ENCODE peak calls at places on chromosome 4, in seven cellular contexts. A, R, N, K, Y, Q and F are unnamed samples. For H3K4me1, the result is how much of the 10 kb centered on the place peaks cover.

GRCh38 chr4:31946456-31946855 is 1226.3 kb downstream of the PCDH7 start:
- DNase-seq in N (no peak), Q (no peak), Y (no peak), R (no peak), K (no peak), A (no peak), F (no peak)

GRCh38 chr4:152696764-152697250 is 17.0 kb upstream of the TMEM154 start:
- DNase-seq in N (no peak), Q (peak), Y (peak), R (no peak), A (no peak), K (no peak), F (peak)

GRCh38 chr4:111778543-111778942 is 366.7 kb upstream of the FAM241A start:
- DNase-seq in N (no peak), K (no peak), R (peak), Y (no peak), Q (peak), A (no peak), F (no peak)

GRCh38 chr4:111330786-111331185 is 707.9 kb upstream of the PITX2 start:
- DNase-seq in R (peak), Q (peak), Y (no peak), K (no peak), A (no peak), N (no peak), F (no peak)

GRCh38 chr4:73311428-73311827 is 52.8 kb upstream of the ANKRD17 start:
- DNase-seq in Y (peak), Q (peak), K (peak), R (no peak), N (peak), A (no peak), F (peak)

GRCh38 chr4:139660518-139661149 is 5.0 kb upstream of the MGST2 start:
- DNase-seq in Q (no peak), N (no peak), Y (no peak), A (no peak), R (no peak), K (peak), F (no peak)

GRCh38 chr4:106898621-106899230 is 137.4 kb downstream of the DKK2 start:
- DNase-seq in K (peak), R (peak), A (peak), N (peak), Q (peak), Y (peak), F (peak)

GRCh38 chr4:47209833-47210232 is 178.5 kb downstream of the GABRB1 start:
- DNase-seq in N (no peak), K (no peak), A (no peak), Y (peak), Q (peak), R (no peak), F (no peak)

GRCh38 chr4:184345573-184345922 is 127.9 kb upstream of the ENPP6 start:
- DNase-seq in A (no peak), R (no peak), K (no peak), Q (no peak), Y (no peak), N (no peak), F (no peak)

GRCh38 chr4:100098011-100098545 is 92.2 kb downstream of the DDIT4L start:
- DNase-seq in A (no peak), R (peak), Y (no peak), Q (no peak), K (no peak), N (no peak), F (no peak)
- H3K4me1 ChIP-seq in A (under half), R (half or more), Y (under half), Q (under half), K (under half), N (under half), F (under half)

GRCh38 chr4:140870427-140870826 is 114.2 kb upstream of the TBC1D9 start:
- DNase-seq in Q (no peak), A (no peak), Y (no peak), K (no peak), R (no peak), N (no peak), F (no peak)

GRCh38 chr4:140876597-140877364 is 120.6 kb upstream of the TBC1D9 start:
- DNase-seq in A (no peak), K (no peak), Y (no peak), Q (peak), N (no peak), R (no peak), F (no peak)

GRCh38 chr4:140877781-140878180 is 121.6 kb upstream of the TBC1D9 start:
- DNase-seq in K (no peak), R (no peak), A (no peak), Y (no peak), Q (no peak), N (no peak), F (no peak)

GRCh38 chr4:140871368-140871767 is 115.2 kb upstream of the TBC1D9 start:
- DNase-seq in K (no peak), Y (no peak), N (no peak), Q (no peak), R (no peak), A (no peak), F (no peak)

DNA sequence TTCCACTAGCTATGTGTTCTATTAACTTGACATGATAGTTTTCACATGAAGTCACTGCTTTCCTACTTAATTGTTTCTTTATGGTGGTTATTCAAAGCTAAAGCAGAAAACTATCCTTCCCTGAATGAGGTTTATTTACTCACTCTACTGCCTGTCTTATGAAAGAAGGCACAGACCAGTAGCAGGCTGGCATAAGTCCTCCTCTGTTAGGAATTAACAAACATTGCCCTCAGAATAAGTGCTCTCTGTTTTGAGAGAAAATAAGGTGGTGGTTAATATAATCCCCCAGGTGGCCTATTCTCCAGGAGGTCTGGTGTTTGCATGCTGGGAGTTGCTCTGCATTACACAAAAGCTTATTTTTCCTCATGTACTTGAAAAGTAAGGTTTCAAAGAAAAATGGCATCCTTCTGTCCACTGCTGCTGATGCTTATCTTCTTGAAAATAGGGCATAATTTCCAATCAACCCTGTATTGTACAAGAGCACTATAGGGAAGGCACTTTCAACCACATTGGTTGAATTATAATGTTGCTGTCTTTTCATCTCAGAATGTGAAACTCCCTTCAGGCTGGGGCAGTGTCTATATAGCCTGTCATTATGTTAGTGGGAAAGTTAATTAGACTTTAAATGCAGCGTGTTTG is 119.7 kb upstream of the TBC1D9 start:
- DNase-seq in K (no peak), N (no peak), R (no peak), A (no peak), Y (no peak), Q (no peak), F (no peak)
- TF ChIP-seq EZH2phosphoT487 in K (no peak), N (no peak), R (no peak), A (no peak), Y (no peak), Q (no peak), F (no peak)

DNA sequence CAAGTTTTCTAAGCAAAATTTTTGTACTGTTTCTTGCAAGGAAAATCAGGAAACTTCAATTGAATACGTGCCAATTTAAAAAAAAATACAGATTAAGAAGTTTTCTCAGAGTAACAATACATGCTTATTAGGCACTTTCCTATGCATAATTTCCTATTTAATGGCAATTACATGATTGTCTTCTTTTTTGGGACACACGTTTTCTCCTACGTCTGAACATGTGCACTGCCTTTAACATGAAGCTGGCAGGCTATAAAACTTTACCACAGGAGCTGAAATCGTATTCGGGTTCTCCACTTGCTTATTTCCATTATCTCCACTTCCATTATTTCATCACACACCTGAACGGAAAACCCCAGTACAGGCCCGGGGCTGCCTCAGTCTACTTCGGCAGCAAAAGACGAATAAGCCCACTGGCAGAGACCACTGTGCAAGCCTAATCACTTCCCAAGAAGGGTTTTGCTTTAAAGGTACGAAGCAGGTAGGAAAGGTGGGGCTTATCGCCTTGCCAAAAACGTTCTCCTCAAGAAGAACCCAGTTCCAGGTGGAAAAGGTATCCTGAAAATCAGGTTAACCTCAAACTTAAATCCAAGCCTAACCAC is 573 bp downstream of the RCHY1 start:
- DNase-seq in Y (no peak), N (peak), K (peak), A (no peak), Q (peak), R (peak), F (no peak)
- H3K4me1 ChIP-seq in Y (under half), N (under half), K (under half), A (under half), Q (under half), R (under half), F (under half)

GRCh38 chr4:157220026-157220881 is at the start of gene GRIA2:
- DNase-seq in K (peak), Y (no peak), R (peak), N (no peak), Q (peak), A (peak), F (no peak)

GRCh38 chr4:157222764-157223145 is 2.2 kb downstream of the GRIA2 start:
- DNase-seq in R (no peak), K (no peak), Y (no peak), A (peak), N (no peak), Q (no peak), F (no peak)

GRCh38 chr4:157223446-157223845 is 2.9 kb downstream of the GRIA2 start:
- DNase-seq in K (no peak), A (no peak), Y (no peak), Q (no peak), N (no peak), R (no peak), F (no peak)

GRCh38 chr4:157221426-157221894 is 932 bp downstream of the GRIA2 start:
- DNase-seq in Y (no peak), Q (no peak), K (no peak), R (peak), N (no peak), A (peak), F (no peak)

DNA sequence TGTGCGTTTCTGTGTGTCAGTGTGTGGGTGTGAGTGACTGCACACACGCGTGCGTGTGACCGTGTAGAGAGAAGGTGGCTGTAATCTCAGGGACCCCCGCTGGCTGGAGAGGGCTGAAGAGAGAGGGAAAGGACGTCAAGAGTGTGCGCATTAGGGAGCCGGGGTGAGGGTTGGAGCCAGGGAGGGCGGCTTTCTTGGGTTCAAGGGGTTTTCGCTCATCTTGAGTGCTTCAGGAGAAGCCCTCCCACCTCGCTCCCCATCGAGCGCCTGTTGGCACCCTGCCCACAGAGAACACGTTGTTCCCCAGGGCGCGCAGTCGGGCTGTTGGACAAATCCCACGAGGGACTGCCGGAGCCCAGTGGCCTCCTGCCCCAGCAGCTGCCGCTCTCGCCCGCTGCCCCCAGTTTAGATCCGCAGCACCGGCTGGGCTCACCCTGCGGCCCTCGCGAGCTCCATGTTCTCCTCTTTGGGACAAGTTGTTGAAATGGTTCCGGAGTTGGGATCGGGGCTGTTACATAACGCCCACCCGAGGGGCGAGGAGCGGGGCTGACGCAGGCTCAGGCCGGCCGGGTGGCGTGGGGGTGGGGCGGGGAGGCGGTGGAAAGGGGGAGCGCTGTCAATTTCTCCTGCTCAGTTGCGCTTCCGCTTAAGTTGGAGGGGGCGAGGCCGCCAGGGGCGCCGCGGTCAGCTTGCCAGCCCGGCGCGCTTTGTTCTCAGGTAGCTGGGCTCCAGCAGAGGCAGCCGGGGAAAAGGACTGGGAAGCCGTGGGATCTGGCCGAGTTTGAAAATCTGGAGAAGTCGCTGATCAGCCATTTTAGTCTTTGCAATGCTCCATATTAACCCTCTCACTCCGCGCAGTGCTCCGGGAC is 1.6 kb downstream of the GRIA2 start:
- DNase-seq in N (no peak), Y (no peak), K (peak), R (peak), A (peak), Q (peak), F (no peak)
- TF ChIP-seq EZH2phosphoT487 in N (no peak), Y (no peak), K (no peak), R (peak), A (no peak), Q (no peak), F (no peak)

GRCh38 chr4:39030726-39031125 is 1.5 kb downstream of the TMEM156 start:
- DNase-seq in Q (peak), Y (no peak), K (no peak), A (no peak), R (no peak), N (no peak), F (no peak)
- H3K4me1 ChIP-seq in Q (under half), Y (under half), K (under half), A (under half), R (under half), N (half or more), F (under half)

DNA sequence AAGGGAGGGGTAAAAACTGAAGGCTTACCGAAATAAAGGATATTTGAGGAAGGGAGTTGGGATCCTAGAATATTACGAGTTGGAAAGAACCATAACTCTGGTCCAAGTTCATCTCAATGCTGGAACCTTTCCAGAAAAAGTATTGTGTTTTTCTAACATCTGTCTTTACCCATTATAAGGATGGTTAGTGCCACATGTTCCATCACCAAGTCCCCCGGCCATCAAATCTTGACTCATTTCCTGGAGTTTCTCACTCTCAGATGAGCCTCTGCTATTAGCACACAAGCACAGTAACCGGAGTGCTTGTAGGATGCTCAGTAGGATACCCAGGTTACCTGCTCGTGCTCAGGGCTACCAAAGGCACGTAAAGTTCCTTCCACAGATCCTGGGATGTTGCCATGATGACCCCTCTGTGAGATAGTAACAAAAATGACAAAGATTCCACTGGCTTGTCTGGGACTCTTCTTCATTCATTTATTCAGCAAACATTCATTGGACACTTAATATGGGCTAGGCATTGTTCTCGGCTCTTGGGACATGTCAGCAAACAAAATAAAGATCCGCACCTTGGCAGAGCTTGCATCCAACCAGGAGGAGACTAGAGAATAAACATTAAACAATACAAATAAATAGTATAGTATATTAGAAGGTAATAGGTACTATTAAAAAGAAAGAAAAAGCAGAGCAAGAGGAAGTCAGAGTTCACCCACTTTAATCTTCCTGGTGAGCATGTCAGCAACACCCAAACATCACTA is 36.3 kb downstream of the PKD2 start:
- DNase-seq in R (no peak), K (no peak), N (no peak), Y (no peak), Q (no peak), A (no peak), F (no peak)
- TF ChIP-seq EZH2phosphoT487 in R (no peak), K (no peak), N (no peak), Y (no peak), Q (no peak), A (no peak), F (no peak)